ENCODE peak calls at places on chromosomes 11 and 22, in ten cellular contexts. One of them, this sample, is unnamed.

GRCh38 chr11:45624095-45624494 is 41.3 kb downstream of the CHST1 start:
- DNase-seq in stimulated activated naive CD4-positive, alpha-beta T cell: no peak
- DNase-seq in Panc1: no peak
- DNase-seq in anterior cingulate cortex: no peak
- DNase-seq in mesenchymal stem cell: no peak
- DNase-seq in fibroblast of gingiva: no peak
- DNase-seq in AG10803: no peak
- DNase-seq in BJ: no peak
- DNase-seq in NCI-H1092: no peak
- DNase-seq in stimulated activated CD4-positive, alpha-beta T cell treated with anti-CD3 and anti-CD28 coated beads, TNF-alpha, amount 100 ng/mL, for 1 hour: no peak
- DNase-seq in this sample: no peak

GRCh38 chr11:61106296-61106695 is 4.0 kb downstream of the CD5 start:
- DNase-seq in AG10803: no peak
- DNase-seq in stimulated activated CD4-positive, alpha-beta T cell treated with anti-CD3 and anti-CD28 coated beads, TNF-alpha, amount 100 ng/mL, for 1 hour: no peak
- DNase-seq in Panc1: no peak
- DNase-seq in stimulated activated naive CD4-positive, alpha-beta T cell: no peak
- DNase-seq in NCI-H1092: no peak
- DNase-seq in anterior cingulate cortex: no peak
- DNase-seq in fibroblast of gingiva: no peak
- DNase-seq in mesenchymal stem cell: no peak
- DNase-seq in BJ: no peak
- DNase-seq in this sample: no peak

GRCh38 chr11:60378359-60378758 is at the start of gene MS4A7:
- DNase-seq in anterior cingulate cortex: no peak
- DNase-seq in BJ: no peak
- DNase-seq in AG10803: no peak
- DNase-seq in stimulated activated CD4-positive, alpha-beta T cell treated with anti-CD3 and anti-CD28 coated beads, TNF-alpha, amount 100 ng/mL, for 1 hour: no peak
- DNase-seq in mesenchymal stem cell: no peak
- DNase-seq in Panc1: no peak
- DNase-seq in stimulated activated naive CD4-positive, alpha-beta T cell: no peak
- DNase-seq in NCI-H1092: no peak
- DNase-seq in fibroblast of gingiva: no peak
- DNase-seq in this sample: no peak

GRCh38 chr22:26671317-26672059 is 14.1 kb downstream of the MIAT start:
- DNase-seq in Panc1: no peak
- DNase-seq in BJ: no peak
- DNase-seq in stimulated activated naive CD4-positive, alpha-beta T cell: peak
- DNase-seq in AG10803: no peak
- DNase-seq in fibroblast of gingiva: no peak
- DNase-seq in anterior cingulate cortex: no peak
- DNase-seq in NCI-H1092: no peak
- DNase-seq in mesenchymal stem cell: no peak
- DNase-seq in stimulated activated CD4-positive, alpha-beta T cell treated with anti-CD3 and anti-CD28 coated beads, TNF-alpha, amount 100 ng/mL, for 1 hour: no peak
- DNase-seq in this sample: peak

GRCh38 chr11:14657841-14658240 is 14.2 kb downstream of the PDE3B start:
- DNase-seq in BJ: no peak
- DNase-seq in Panc1: no peak
- DNase-seq in fibroblast of gingiva: no peak
- DNase-seq in mesenchymal stem cell: no peak
- DNase-seq in anterior cingulate cortex: no peak
- DNase-seq in NCI-H1092: no peak
- DNase-seq in AG10803: no peak
- DNase-seq in stimulated activated naive CD4-positive, alpha-beta T cell: no peak
- DNase-seq in stimulated activated CD4-positive, alpha-beta T cell treated with anti-CD3 and anti-CD28 coated beads, TNF-alpha, amount 100 ng/mL, for 1 hour: no peak
- DNase-seq in this sample: no peak

GRCh38 chr11:67117667-67118058 is 1.4 kb upstream of the KDM2A start:
- DNase-seq in anterior cingulate cortex: no peak
- DNase-seq in stimulated activated CD4-positive, alpha-beta T cell treated with anti-CD3 and anti-CD28 coated beads, TNF-alpha, amount 100 ng/mL, for 1 hour: no peak
- DNase-seq in AG10803: peak
- DNase-seq in BJ: no peak
- DNase-seq in fibroblast of gingiva: no peak
- DNase-seq in mesenchymal stem cell: no peak
- DNase-seq in stimulated activated naive CD4-positive, alpha-beta T cell: peak
- DNase-seq in Panc1: no peak
- DNase-seq in NCI-H1092: peak
- DNase-seq in this sample: no peak

GRCh38 chr11:91350931-91351330 is 873.7 kb upstream of the FAT3 start:
- DNase-seq in mesenchymal stem cell: no peak
- DNase-seq in Panc1: no peak
- DNase-seq in fibroblast of gingiva: no peak
- DNase-seq in stimulated activated naive CD4-positive, alpha-beta T cell: no peak
- DNase-seq in BJ: no peak
- DNase-seq in stimulated activated CD4-positive, alpha-beta T cell treated with anti-CD3 and anti-CD28 coated beads, TNF-alpha, amount 100 ng/mL, for 1 hour: no peak
- DNase-seq in anterior cingulate cortex: no peak
- DNase-seq in AG10803: no peak
- DNase-seq in NCI-H1092: no peak
- DNase-seq in this sample: no peak

GRCh38 chr11:13826505-13827278 is 135.8 kb upstream of the SPON1 start:
- DNase-seq in stimulated activated naive CD4-positive, alpha-beta T cell: no peak
- DNase-seq in mesenchymal stem cell: no peak
- DNase-seq in Panc1: no peak
- DNase-seq in anterior cingulate cortex: no peak
- DNase-seq in BJ: no peak
- DNase-seq in fibroblast of gingiva: no peak
- DNase-seq in AG10803: no peak
- DNase-seq in NCI-H1092: no peak
- DNase-seq in stimulated activated CD4-positive, alpha-beta T cell treated with anti-CD3 and anti-CD28 coated beads, TNF-alpha, amount 100 ng/mL, for 1 hour: no peak
- DNase-seq in this sample: no peak

GRCh38 chr22:41929158-41929896 is 2.7 kb upstream of the TNFRSF13C start:
- DNase-seq in stimulated activated CD4-positive, alpha-beta T cell treated with anti-CD3 and anti-CD28 coated beads, TNF-alpha, amount 100 ng/mL, for 1 hour: no peak
- DNase-seq in mesenchymal stem cell: no peak
- DNase-seq in AG10803: no peak
- DNase-seq in anterior cingulate cortex: no peak
- DNase-seq in fibroblast of gingiva: no peak
- DNase-seq in stimulated activated naive CD4-positive, alpha-beta T cell: no peak
- DNase-seq in NCI-H1092: peak
- DNase-seq in BJ: no peak
- DNase-seq in Panc1: no peak
- DNase-seq in this sample: no peak

GRCh38 chr11:69531071-69531716 is 49.7 kb downstream of the LINC01488 start:
- DNase-seq in BJ: no peak
- DNase-seq in AG10803: no peak
- DNase-seq in Panc1: no peak
- DNase-seq in NCI-H1092: no peak
- DNase-seq in fibroblast of gingiva: no peak
- DNase-seq in mesenchymal stem cell: no peak
- DNase-seq in stimulated activated naive CD4-positive, alpha-beta T cell: no peak
- DNase-seq in anterior cingulate cortex: no peak
- DNase-seq in stimulated activated CD4-positive, alpha-beta T cell treated with anti-CD3 and anti-CD28 coated beads, TNF-alpha, amount 100 ng/mL, for 1 hour: no peak
- DNase-seq in this sample: no peak

GRCh38 chr22:46538816-46539163 is 1.4 kb upstream of the CELSR1 start:
- DNase-seq in BJ: no peak
- DNase-seq in NCI-H1092: no peak
- DNase-seq in stimulated activated CD4-positive, alpha-beta T cell treated with anti-CD3 and anti-CD28 coated beads, TNF-alpha, amount 100 ng/mL, for 1 hour: no peak
- DNase-seq in anterior cingulate cortex: no peak
- DNase-seq in fibroblast of gingiva: no peak
- DNase-seq in stimulated activated naive CD4-positive, alpha-beta T cell: no peak
- DNase-seq in Panc1: no peak
- DNase-seq in AG10803: peak
- DNase-seq in mesenchymal stem cell: no peak
- DNase-seq in this sample: no peak

GRCh38 chr22:28116261-28116673 is 197.2 kb upstream of the PITPNB start:
- DNase-seq in AG10803: peak
- DNase-seq in NCI-H1092: no peak
- DNase-seq in stimulated activated CD4-positive, alpha-beta T cell treated with anti-CD3 and anti-CD28 coated beads, TNF-alpha, amount 100 ng/mL, for 1 hour: no peak
- DNase-seq in stimulated activated naive CD4-positive, alpha-beta T cell: no peak
- DNase-seq in mesenchymal stem cell: peak
- DNase-seq in Panc1: no peak
- DNase-seq in fibroblast of gingiva: peak
- DNase-seq in anterior cingulate cortex: no peak
- DNase-seq in BJ: peak
- DNase-seq in this sample: no peak

GRCh38 chr11:65894034-65894591 is 3.6 kb downstream of the CCDC85B start:
- DNase-seq in anterior cingulate cortex: no peak
- DNase-seq in Panc1: no peak
- DNase-seq in NCI-H1092: no peak
- DNase-seq in fibroblast of gingiva: no peak
- DNase-seq in stimulated activated naive CD4-positive, alpha-beta T cell: peak
- DNase-seq in stimulated activated CD4-positive, alpha-beta T cell treated with anti-CD3 and anti-CD28 coated beads, TNF-alpha, amount 100 ng/mL, for 1 hour: no peak
- DNase-seq in AG10803: no peak
- DNase-seq in mesenchymal stem cell: no peak
- DNase-seq in BJ: no peak
- DNase-seq in this sample: no peak

GRCh38 chr22:50306753-50307749 is at the start of gene PLXNB2:
- DNase-seq in NCI-H1092: peak
- DNase-seq in AG10803: peak
- DNase-seq in stimulated activated naive CD4-positive, alpha-beta T cell: peak
- DNase-seq in anterior cingulate cortex: peak
- DNase-seq in mesenchymal stem cell: peak
- DNase-seq in stimulated activated CD4-positive, alpha-beta T cell treated with anti-CD3 and anti-CD28 coated beads, TNF-alpha, amount 100 ng/mL, for 1 hour: no peak
- DNase-seq in BJ: no peak
- DNase-seq in fibroblast of gingiva: peak
- DNase-seq in Panc1: no peak
- DNase-seq in this sample: no peak

GRCh38 chr11:126438272-126438671 is 82.8 kb downstream of the ST3GAL4 start:
- DNase-seq in mesenchymal stem cell: no peak
- DNase-seq in stimulated activated CD4-positive, alpha-beta T cell treated with anti-CD3 and anti-CD28 coated beads, TNF-alpha, amount 100 ng/mL, for 1 hour: no peak
- DNase-seq in Panc1: no peak
- DNase-seq in NCI-H1092: no peak
- DNase-seq in AG10803: no peak
- DNase-seq in stimulated activated naive CD4-positive, alpha-beta T cell: no peak
- DNase-seq in anterior cingulate cortex: no peak
- DNase-seq in BJ: no peak
- DNase-seq in fibroblast of gingiva: no peak
- DNase-seq in this sample: no peak

GRCh38 chr22:38758276-38758945 is 2.6 kb upstream of the SUN2 start:
- DNase-seq in stimulated activated naive CD4-positive, alpha-beta T cell: peak
- DNase-seq in NCI-H1092: no peak
- DNase-seq in Panc1: no peak
- DNase-seq in BJ: no peak
- DNase-seq in mesenchymal stem cell: no peak
- DNase-seq in stimulated activated CD4-positive, alpha-beta T cell treated with anti-CD3 and anti-CD28 coated beads, TNF-alpha, amount 100 ng/mL, for 1 hour: no peak
- DNase-seq in AG10803: no peak
- DNase-seq in fibroblast of gingiva: no peak
- DNase-seq in anterior cingulate cortex: no peak
- DNase-seq in this sample: peak

GRCh38 chr11:78727816-78728215 is 153.2 kb upstream of the NARS2 start:
- DNase-seq in mesenchymal stem cell: no peak
- DNase-seq in AG10803: no peak
- DNase-seq in anterior cingulate cortex: no peak
- DNase-seq in stimulated activated naive CD4-positive, alpha-beta T cell: no peak
- DNase-seq in fibroblast of gingiva: no peak
- DNase-seq in Panc1: no peak
- DNase-seq in stimulated activated CD4-positive, alpha-beta T cell treated with anti-CD3 and anti-CD28 coated beads, TNF-alpha, amount 100 ng/mL, for 1 hour: no peak
- DNase-seq in BJ: no peak
- DNase-seq in NCI-H1092: no peak
- DNase-seq in this sample: no peak

GRCh38 chr11:106012744-106013143 is 9.3 kb downstream of the MSANTD4 start:
- DNase-seq in AG10803: peak
- DNase-seq in stimulated activated naive CD4-positive, alpha-beta T cell: no peak
- DNase-seq in BJ: no peak
- DNase-seq in anterior cingulate cortex: no peak
- DNase-seq in stimulated activated CD4-positive, alpha-beta T cell treated with anti-CD3 and anti-CD28 coated beads, TNF-alpha, amount 100 ng/mL, for 1 hour: no peak
- DNase-seq in Panc1: no peak
- DNase-seq in mesenchymal stem cell: peak
- DNase-seq in fibroblast of gingiva: peak
- DNase-seq in NCI-H1092: no peak
- DNase-seq in this sample: no peak

GRCh38 chr11:45924036-45924915 is 1.8 kb downstream of the LARGE2 start:
- DNase-seq in stimulated activated CD4-positive, alpha-beta T cell treated with anti-CD3 and anti-CD28 coated beads, TNF-alpha, amount 100 ng/mL, for 1 hour: no peak
- DNase-seq in anterior cingulate cortex: no peak
- DNase-seq in AG10803: no peak
- DNase-seq in Panc1: no peak
- DNase-seq in fibroblast of gingiva: no peak
- DNase-seq in BJ: no peak
- DNase-seq in NCI-H1092: no peak
- DNase-seq in stimulated activated naive CD4-positive, alpha-beta T cell: no peak
- DNase-seq in mesenchymal stem cell: no peak
- DNase-seq in this sample: no peak